ENCODE peak calls at places on chromosomes 4 and X, in four cellular contexts. O, W, Y and L are unnamed samples.

GRCh38 chr4:4860381-4860802 is 927 bp downstream of the MSX1 start:
- DNase-seq in O (no peak), W (no peak), Y (no peak), L (peak)

GRCh38 chr4:70737006-70737405 is 15.2 kb downstream of the RUFY3 start:
- DNase-seq in O (no peak), W (no peak), Y (no peak), L (no peak)

GRCh38 chr4:120286813-120287212 is 220.2 kb upstream of the MAD2L1 start:
- DNase-seq in O (no peak), W (no peak), Y (no peak), L (no peak)

GRCh38 chrX:20913760-20914159 is 460.5 kb upstream of the CNKSR2 start:
- DNase-seq in O (peak), W (no peak), Y (no peak), L (no peak)

GRCh38 chr4:85828295-85828910 is 353.5 kb downstream of the ARHGAP24 start:
- DNase-seq in O (no peak), W (no peak), Y (no peak), L (no peak)

GRCh38 chrX:103640401-103641155 is 11.8 kb downstream of the TCEAL1 start:
- DNase-seq in O (no peak), W (no peak), Y (no peak), L (no peak)

GRCh38 chr4:133058701-133059100 is 90.4 kb upstream of the PCDH10 start:
- DNase-seq in O (peak), W (no peak), Y (no peak), L (no peak)

GRCh38 chr4:4888695-4889094 is 29.2 kb downstream of the MSX1 start:
- DNase-seq in O (no peak), W (no peak), Y (no peak), L (no peak)

GRCh38 chr4:1285790-1286553 is 3.7 kb upstream of the MAEA start:
- DNase-seq in O (peak), W (no peak), Y (no peak), L (no peak)

GRCh38 chr4:4659871-4660651 is 118.2 kb upstream of the STX18 start:
- DNase-seq in O (no peak), W (no peak), Y (no peak), L (peak)

GRCh38 chrX:69991685-69992084 is 58.1 kb downstream of the AWAT2 start:
- DNase-seq in O (no peak), W (no peak), Y (no peak), L (no peak)

GRCh38 chrX:41923925-41924693 is 755 bp upstream of the CASK start:
- DNase-seq in O (peak), W (peak), Y (no peak), L (peak)

GRCh38 chr4:46389301-46389761 is 597 bp downstream of the GABRA2 start:
- DNase-seq in O (peak), W (peak), Y (no peak), L (peak)

GRCh38 chr4:40264497-40264896 is 67.7 kb downstream of the RHOH start:
- DNase-seq in O (no peak), W (no peak), Y (no peak), L (no peak)

GRCh38 chr4:3134201-3134600 is 59.7 kb downstream of the HTT start:
- DNase-seq in O (no peak), W (no peak), Y (no peak), L (no peak)

GRCh38 chr4:127048371-127049085 is 584.2 kb upstream of the INTU start:
- DNase-seq in O (peak), W (no peak), Y (no peak), L (no peak)

GRCh38 chr4:142497606-142498005 is 348.5 kb downstream of the INPP4B start:
- DNase-seq in O (no peak), W (no peak), Y (no peak), L (no peak)

GRCh38 chr4:159390648-159391047 is 287.8 kb downstream of the RAPGEF2 start:
- DNase-seq in O (no peak), W (no peak), Y (no peak), L (peak)

GRCh38 chr4:62344915-62345314 is 1144.8 kb downstream of the ADGRL3 start:
- DNase-seq in O (no peak), W (no peak), Y (no peak), L (no peak)

GRCh38 chrX:70452143-70452733 is 7.6 kb downstream of the DLG3 start:
- DNase-seq in O (peak), W (peak), Y (peak), L (peak)

GRCh38 chr4:185235480-185236154 is 26.2 kb downstream of the SNX25 start:
- DNase-seq in O (no peak), W (no peak), Y (no peak), L (no peak)

GRCh38 chr4:126097155-126097554 is 782.4 kb downstream of the FAT4 start:
- DNase-seq in O (no peak), W (no peak), Y (no peak), L (no peak)

GRCh38 chr4:2257361-2258001 is 4.4 kb downstream of the MXD4 start:
- DNase-seq in O (no peak), W (no peak), Y (peak), L (no peak)